ENCODE peak calls at places on chromosomes 7 and 10, in four cellular contexts. One of them, this sample, is unnamed.

GRCh38 chr7:14834456-14834855 is 68.1 kb downstream of the DGKB start:
- DNase-seq in activated CD8-positive, alpha-beta memory T cell treated with anti-CD3 and anti-CD28 coated beads, Interleukin-2, amount 50 U/mL, for 48 hours: no peak
- DNase-seq in activated CD4-positive, alpha-beta T cell treated with anti-CD3 and anti-CD28 coated beads for 48 hours: no peak
- DNase-seq in kidney: no peak
- DNase-seq in this sample: no peak

GRCh38 chr10:44962870-44963738 is 3.5 kb downstream of the RASSF4 start:
- DNase-seq in activated CD8-positive, alpha-beta memory T cell treated with anti-CD3 and anti-CD28 coated beads, Interleukin-2, amount 50 U/mL, for 48 hours: no peak
- DNase-seq in activated CD4-positive, alpha-beta T cell treated with anti-CD3 and anti-CD28 coated beads for 48 hours: no peak
- DNase-seq in kidney: peak
- DNase-seq in this sample: no peak

GRCh38 chr7:87370660-87371180 is 25.3 kb downstream of the CROT start:
- DNase-seq in activated CD8-positive, alpha-beta memory T cell treated with anti-CD3 and anti-CD28 coated beads, Interleukin-2, amount 50 U/mL, for 48 hours: no peak
- DNase-seq in activated CD4-positive, alpha-beta T cell treated with anti-CD3 and anti-CD28 coated beads for 48 hours: no peak
- DNase-seq in kidney: no peak
- DNase-seq in this sample: no peak

GRCh38 chr7:106618480-106618879 is 42.5 kb downstream of the CCDC71L start:
- DNase-seq in activated CD8-positive, alpha-beta memory T cell treated with anti-CD3 and anti-CD28 coated beads, Interleukin-2, amount 50 U/mL, for 48 hours: no peak
- DNase-seq in activated CD4-positive, alpha-beta T cell treated with anti-CD3 and anti-CD28 coated beads for 48 hours: no peak
- DNase-seq in kidney: no peak
- DNase-seq in this sample: no peak

GRCh38 chr10:129343141-129343540 is 123.9 kb upstream of the MGMT start:
- DNase-seq in activated CD8-positive, alpha-beta memory T cell treated with anti-CD3 and anti-CD28 coated beads, Interleukin-2, amount 50 U/mL, for 48 hours: no peak
- DNase-seq in activated CD4-positive, alpha-beta T cell treated with anti-CD3 and anti-CD28 coated beads for 48 hours: no peak
- DNase-seq in kidney: no peak
- DNase-seq in this sample: no peak

GRCh38 chr7:27170936-27171635 is 3.0 kb downstream of the HOXA10 start:
- DNase-seq in activated CD8-positive, alpha-beta memory T cell treated with anti-CD3 and anti-CD28 coated beads, Interleukin-2, amount 50 U/mL, for 48 hours: peak
- DNase-seq in activated CD4-positive, alpha-beta T cell treated with anti-CD3 and anti-CD28 coated beads for 48 hours: peak
- DNase-seq in kidney: peak
- DNase-seq in this sample: no peak

GRCh38 chr7:127377425-127377824 is 15.1 kb downstream of the ZNF800 start:
- DNase-seq in activated CD8-positive, alpha-beta memory T cell treated with anti-CD3 and anti-CD28 coated beads, Interleukin-2, amount 50 U/mL, for 48 hours: no peak
- DNase-seq in activated CD4-positive, alpha-beta T cell treated with anti-CD3 and anti-CD28 coated beads for 48 hours: no peak
- DNase-seq in kidney: no peak
- DNase-seq in this sample: no peak

GRCh38 chr7:86963599-86964230 is 95.7 kb downstream of the ELAPOR2 start:
- DNase-seq in activated CD8-positive, alpha-beta memory T cell treated with anti-CD3 and anti-CD28 coated beads, Interleukin-2, amount 50 U/mL, for 48 hours: no peak
- DNase-seq in activated CD4-positive, alpha-beta T cell treated with anti-CD3 and anti-CD28 coated beads for 48 hours: no peak
- DNase-seq in kidney: no peak
- DNase-seq in this sample: peak

GRCh38 chr7:134126126-134126525 is 1.0 kb upstream of the LRGUK start:
- DNase-seq in activated CD8-positive, alpha-beta memory T cell treated with anti-CD3 and anti-CD28 coated beads, Interleukin-2, amount 50 U/mL, for 48 hours: no peak
- DNase-seq in activated CD4-positive, alpha-beta T cell treated with anti-CD3 and anti-CD28 coated beads for 48 hours: no peak
- DNase-seq in kidney: no peak
- DNase-seq in this sample: no peak

GRCh38 chr10:132563485-132564248 is 26.1 kb downstream of the INPP5A start:
- DNase-seq in activated CD8-positive, alpha-beta memory T cell treated with anti-CD3 and anti-CD28 coated beads, Interleukin-2, amount 50 U/mL, for 48 hours: no peak
- DNase-seq in activated CD4-positive, alpha-beta T cell treated with anti-CD3 and anti-CD28 coated beads for 48 hours: no peak
- DNase-seq in kidney: peak
- DNase-seq in this sample: no peak

GRCh38 chr10:24209946-24210491 is 1.1 kb downstream of the KIAA1217 start:
- DNase-seq in activated CD8-positive, alpha-beta memory T cell treated with anti-CD3 and anti-CD28 coated beads, Interleukin-2, amount 50 U/mL, for 48 hours: peak
- DNase-seq in activated CD4-positive, alpha-beta T cell treated with anti-CD3 and anti-CD28 coated beads for 48 hours: peak
- DNase-seq in kidney: peak
- DNase-seq in this sample: peak

GRCh38 chr10:13437026-13437555 is 89.0 kb upstream of the SEPHS1 start:
- DNase-seq in activated CD8-positive, alpha-beta memory T cell treated with anti-CD3 and anti-CD28 coated beads, Interleukin-2, amount 50 U/mL, for 48 hours: no peak
- DNase-seq in activated CD4-positive, alpha-beta T cell treated with anti-CD3 and anti-CD28 coated beads for 48 hours: no peak
- DNase-seq in kidney: no peak
- DNase-seq in this sample: no peak

GRCh38 chr7:65910237-65910636 is 37.4 kb downstream of the VKORC1L1 start:
- DNase-seq in activated CD8-positive, alpha-beta memory T cell treated with anti-CD3 and anti-CD28 coated beads, Interleukin-2, amount 50 U/mL, for 48 hours: no peak
- DNase-seq in activated CD4-positive, alpha-beta T cell treated with anti-CD3 and anti-CD28 coated beads for 48 hours: no peak
- DNase-seq in kidney: no peak
- DNase-seq in this sample: no peak

GRCh38 chr10:92689663-92690210 is at the start of gene HHEX:
- DNase-seq in activated CD8-positive, alpha-beta memory T cell treated with anti-CD3 and anti-CD28 coated beads, Interleukin-2, amount 50 U/mL, for 48 hours: no peak
- DNase-seq in activated CD4-positive, alpha-beta T cell treated with anti-CD3 and anti-CD28 coated beads for 48 hours: peak
- DNase-seq in kidney: peak
- DNase-seq in this sample: peak

GRCh38 chr7:105178928-105179541 is 165.0 kb downstream of the KMT2E start:
- DNase-seq in activated CD8-positive, alpha-beta memory T cell treated with anti-CD3 and anti-CD28 coated beads, Interleukin-2, amount 50 U/mL, for 48 hours: no peak
- DNase-seq in activated CD4-positive, alpha-beta T cell treated with anti-CD3 and anti-CD28 coated beads for 48 hours: no peak
- DNase-seq in kidney: no peak
- DNase-seq in this sample: no peak